ENCODE peak calls at places on chromosomes 3 and 15, in five cellular contexts. T, M, C, S and R are unnamed samples.

GRCh38 chr3:141093397-141093796 is 42.2 kb downstream of the SPSB4 start:
- DNase-seq in T (no peak), M (no peak), C (no peak), S (no peak), R (no peak)

GRCh38 chr3:40207796-40208195 is 101.7 kb upstream of the EIF1B start:
- DNase-seq in T (no peak), M (peak), C (no peak), S (no peak), R (no peak)

GRCh38 chr15:65954289-65954741 is 85.0 kb downstream of the RAB11A start:
- DNase-seq in T (no peak), M (no peak), C (peak), S (no peak), R (no peak)

GRCh38 chr3:46812237-46812791 is 50.9 kb downstream of the MYL3 start:
- DNase-seq in T (peak), M (peak), C (peak), S (peak), R (peak)

GRCh38 chr3:3589715-3590130 is 209.5 kb upstream of the LRRN1 start:
- DNase-seq in T (no peak), M (no peak), C (no peak), S (no peak), R (no peak)

GRCh38 chr15:62269504-62269903 is 104.4 kb upstream of the C2CD4B start:
- DNase-seq in T (peak), M (peak), C (no peak), S (no peak), R (no peak)

GRCh38 chr3:101940521-101940992 is 91.2 kb downstream of the NFKBIZ start:
- DNase-seq in T (peak), M (peak), C (peak), S (peak), R (peak)

GRCh38 chr3:94643400-94643799 is 580.5 kb downstream of the NSUN3 start:
- DNase-seq in T (no peak), M (no peak), C (no peak), S (no peak), R (no peak)

GRCh38 chr3:197749315-197749600 is 425 bp upstream of the FYTTD1 start:
- DNase-seq in T (peak), M (peak), C (peak), S (no peak), R (peak)

GRCh38 chr15:79680721-79681120 is 216.1 kb downstream of the MTHFS start:
- DNase-seq in T (peak), M (peak), C (peak), S (no peak), R (peak)

GRCh38 chr15:75625542-75626347 is at the start of gene SNUPN:
- DNase-seq in T (peak), M (peak), C (peak), S (peak), R (peak)

GRCh38 chr15:27399236-27399635 is 428.3 kb downstream of the GABRG3 start:
- DNase-seq in T (no peak), M (no peak), C (no peak), S (no peak), R (no peak)

GRCh38 chr3:172106989-172107388 is 67.6 kb downstream of the FNDC3B start:
- DNase-seq in T (no peak), M (no peak), C (no peak), S (no peak), R (no peak)

GRCh38 chr15:25060472-25060803 is 105.7 kb downstream of the SNRPN start:
- DNase-seq in T (no peak), M (no peak), C (no peak), S (no peak), R (no peak)

GRCh38 chr3:12706504-12707253 is 42.8 kb upstream of the RAF1 start:
- DNase-seq in T (peak), M (peak), C (peak), S (no peak), R (peak)

GRCh38 chr3:61565569-61565968 is 4.2 kb downstream of the PTPRG start:
- DNase-seq in T (no peak), M (no peak), C (peak), S (no peak), R (no peak)

GRCh38 chr3:197511130-197511529 is 44.6 kb downstream of the BDH1 start:
- DNase-seq in T (no peak), M (no peak), C (peak), S (no peak), R (peak)

GRCh38 chr15:78449220-78449999 is 11.4 kb downstream of the IREB2 start:
- DNase-seq in T (peak), M (no peak), C (no peak), S (no peak), R (no peak)

GRCh38 chr3:55521086-55522060 is 34.3 kb upstream of the WNT5A start:
- DNase-seq in T (peak), M (peak), C (no peak), S (no peak), R (peak)

GRCh38 chr3:70065666-70066253 is 66.2 kb downstream of the SAMMSON start:
- DNase-seq in T (no peak), M (no peak), C (no peak), S (no peak), R (no peak)

GRCh38 chr15:68384451-68385239 is 47.3 kb downstream of the ITGA11 start:
- DNase-seq in T (peak), M (peak), C (peak), S (no peak), R (peak)

GRCh38 chr3:190862209-190863118 is at the start of gene GMNC:
- DNase-seq in T (peak), M (peak), C (peak), S (peak), R (peak)

GRCh38 chr3:62567097-62568021 is 194.0 kb upstream of the FEZF2 start:
- DNase-seq in T (peak), M (peak), C (peak), S (peak), R (peak)

GRCh38 chr3:20400281-20400680 is 214.3 kb upstream of the SGO1 start:
- DNase-seq in T (no peak), M (no peak), C (no peak), S (no peak), R (no peak)

GRCh38 chr3:197394464-197395321 is 96.3 kb upstream of the DLG1 start:
- DNase-seq in T (peak), M (peak), C (peak), S (peak), R (peak)

DNA sequence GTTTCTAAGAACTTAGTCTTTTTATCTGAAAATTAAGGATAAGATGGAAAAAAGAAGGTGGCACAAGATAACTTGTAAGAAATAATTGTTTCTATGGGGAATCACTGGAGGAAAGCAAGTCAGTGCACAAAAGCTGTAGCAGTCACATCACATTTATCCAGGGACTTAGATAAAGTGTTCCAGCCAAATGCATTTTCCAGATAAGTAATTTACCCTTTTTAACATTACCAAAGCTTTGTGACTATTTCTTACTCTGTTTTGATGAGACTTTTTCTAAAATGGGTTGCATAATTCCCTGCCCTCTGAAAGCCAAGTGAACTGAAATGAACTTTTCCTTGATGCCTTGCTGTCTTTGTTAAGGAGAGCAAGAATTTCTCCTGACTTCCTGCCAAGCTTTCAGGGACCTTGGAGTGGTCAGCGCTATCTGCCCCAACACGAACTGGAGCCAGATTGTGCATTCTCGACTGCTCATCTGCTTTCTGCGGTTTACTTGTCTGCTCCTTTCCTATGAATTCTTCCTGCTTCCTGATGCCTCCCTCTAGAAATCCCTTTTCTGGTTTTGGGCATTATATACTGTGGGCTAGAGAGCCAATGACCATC is 34.9 kb downstream of the EIF4E3 start:
- DNase-seq in T (peak), M (peak), C (peak), S (no peak), R (peak)
- H3K4me3 ChIP-seq in T (no peak), M (no peak), C (no peak), S (no peak), R (no peak)

DNA sequence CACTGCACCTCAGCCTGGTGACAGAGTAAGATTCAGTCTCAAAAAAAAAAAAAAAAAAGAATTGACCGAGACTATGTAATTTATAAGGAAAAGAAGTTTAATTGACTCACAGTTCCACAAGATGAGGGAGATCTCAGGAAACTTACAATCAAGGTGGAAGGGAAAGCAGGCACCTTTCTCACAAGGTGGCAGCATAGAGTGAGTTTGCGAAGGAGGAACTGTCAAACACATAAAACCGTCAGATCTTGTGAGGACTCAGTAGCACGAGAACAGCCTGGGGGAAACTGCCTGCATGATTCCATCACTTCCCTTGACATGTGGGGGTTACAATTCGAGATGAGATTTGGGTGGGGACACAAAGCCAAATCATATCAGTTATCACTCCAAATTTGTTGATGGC is 380.9 kb downstream of the EDEM1 start:
- DNase-seq in T (no peak), M (no peak), C (no peak), S (no peak), R (no peak)
- TF ChIP-seq CTCF in T (no peak), M (no peak), C (no peak), S (no peak), R (no peak)

GRCh38 chr3:127751163-127751621 is 71.1 kb downstream of the MGLL start:
- DNase-seq in T (no peak), M (no peak), C (peak), S (no peak), R (no peak)

GRCh38 chr3:127749361-127749760 is 73.0 kb downstream of the MGLL start:
- DNase-seq in T (no peak), M (no peak), C (peak), S (no peak), R (no peak)

GRCh38 chr3:127751782-127752181 is 70.5 kb downstream of the MGLL start:
- DNase-seq in T (no peak), M (no peak), C (no peak), S (no peak), R (no peak)

GRCh38 chr3:127749787-127750225 is 72.5 kb downstream of the MGLL start:
- DNase-seq in T (no peak), M (no peak), C (no peak), S (no peak), R (no peak)

DNA sequence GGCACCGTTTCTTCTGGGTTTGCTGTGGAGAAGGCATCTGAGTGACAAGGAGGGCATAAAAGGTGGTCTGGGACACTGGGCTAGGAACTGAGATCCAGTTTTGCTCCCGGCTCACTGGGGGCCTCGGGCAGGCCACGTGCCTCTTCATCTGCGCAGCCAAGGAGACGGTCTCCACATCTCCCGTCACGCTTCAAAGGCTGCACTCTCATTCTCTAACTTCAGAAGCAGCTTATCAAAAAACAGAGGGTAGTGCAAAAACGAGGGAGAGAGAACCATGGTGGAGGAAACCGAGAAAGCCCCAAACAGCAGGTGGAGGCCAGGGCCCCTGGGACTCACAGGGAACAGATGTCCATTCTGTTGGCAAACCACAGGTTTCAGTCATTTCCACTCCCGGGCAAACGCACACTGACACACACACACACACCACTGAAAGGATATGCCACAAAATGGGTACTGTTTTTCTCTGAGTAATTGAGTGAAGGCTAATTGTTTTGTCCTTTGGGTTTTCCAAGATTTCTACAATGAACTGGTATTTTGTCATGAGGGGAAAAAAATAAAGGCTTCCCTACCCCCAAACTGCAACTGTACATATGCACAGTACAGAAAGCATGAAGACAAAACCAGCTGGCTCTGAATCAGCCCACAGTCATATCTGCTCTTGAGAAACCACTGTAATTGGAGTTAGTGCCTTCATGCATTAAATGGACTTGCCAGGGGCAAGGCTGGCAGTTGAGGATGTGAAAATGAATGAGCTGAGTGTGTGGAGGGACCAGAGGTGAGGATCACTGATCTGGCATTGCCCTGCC is 71.9 kb downstream of the MGLL start:
- DNase-seq in T (peak), M (peak), C (peak), S (no peak), R (peak)
- H3K4me3 ChIP-seq in T (no peak), M (no peak), C (no peak), S (no peak), R (no peak)

DNA sequence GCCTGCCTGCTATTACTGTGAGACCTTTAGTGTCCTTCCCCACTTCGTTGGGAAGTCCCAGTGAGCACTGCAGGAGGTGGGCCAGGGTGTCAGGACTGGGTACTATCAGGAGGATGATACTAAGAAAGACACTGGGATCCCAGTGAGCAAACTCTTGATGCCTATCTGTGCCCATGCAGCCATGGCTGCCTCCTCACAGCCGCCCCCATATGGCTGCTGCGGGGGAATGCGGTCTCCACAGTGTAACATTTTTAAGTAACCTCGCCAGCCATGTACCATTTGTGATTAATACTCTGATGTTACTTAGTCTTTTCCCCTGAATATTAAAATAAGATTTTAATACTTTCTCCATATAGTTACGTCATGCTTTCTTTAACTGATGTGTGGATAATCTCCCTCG is 312.2 kb downstream of the RYR3 start:
- DNase-seq in T (no peak), M (no peak), C (no peak), S (no peak), R (no peak)
- TF ChIP-seq CTCF in T (no peak), M (no peak), C (no peak), S (no peak), R (no peak)

GRCh38 chr15:64695571-64695992 is 79.8 kb downstream of the RBPMS2 start:
- DNase-seq in T (no peak), M (no peak), C (no peak), S (no peak), R (no peak)

GRCh38 chr15:64690578-64691296 is 84.7 kb downstream of the RBPMS2 start:
- DNase-seq in T (no peak), M (no peak), C (no peak), S (no peak), R (no peak)

GRCh38 chr15:64692166-64692565 is 83.2 kb downstream of the RBPMS2 start:
- DNase-seq in T (no peak), M (no peak), C (no peak), S (no peak), R (no peak)

GRCh38 chr15:64694816-64695215 is 80.6 kb downstream of the RBPMS2 start:
- DNase-seq in T (no peak), M (no peak), C (no peak), S (no peak), R (no peak)

GRCh38 chr15:64693134-64693533 is 82.3 kb downstream of the RBPMS2 start:
- DNase-seq in T (peak), M (peak), C (peak), S (no peak), R (peak)
- H3K4me3 ChIP-seq in T (no peak), M (no peak), C (no peak), S (no peak), R (no peak)

GRCh38 chr3:35659808-35660207 is 20.5 kb downstream of the ARPP21 start:
- DNase-seq in T (no peak), M (no peak), C (no peak), S (no peak), R (no peak)
- TF ChIP-seq CTCF in T (no peak), M (no peak), C (no peak), S (no peak), R (no peak)

GRCh38 chr3:16102905-16103364 is 71.5 kb upstream of the GALNT15 start:
- DNase-seq in T (peak), M (peak), C (peak), S (no peak), R (peak)
- H3K4me3 ChIP-seq in T (no peak), M (no peak), C (no peak), S (no peak), R (no peak)

GRCh38 chr3:123011484-123011883 is 16.1 kb downstream of the SEMA5B start:
- DNase-seq in T (no peak), M (no peak), C (no peak), S (no peak), R (no peak)

GRCh38 chr3:123019591-123019990 is 8.0 kb downstream of the SEMA5B start:
- DNase-seq in T (no peak), M (no peak), C (no peak), S (no peak), R (no peak)

GRCh38 chr3:123013876-123014275 is 13.7 kb downstream of the SEMA5B start:
- DNase-seq in T (no peak), M (no peak), C (no peak), S (no peak), R (no peak)

GRCh38 chr3:123012652-123013051 is 14.9 kb downstream of the SEMA5B start:
- DNase-seq in T (no peak), M (no peak), C (no peak), S (no peak), R (no peak)

DNA sequence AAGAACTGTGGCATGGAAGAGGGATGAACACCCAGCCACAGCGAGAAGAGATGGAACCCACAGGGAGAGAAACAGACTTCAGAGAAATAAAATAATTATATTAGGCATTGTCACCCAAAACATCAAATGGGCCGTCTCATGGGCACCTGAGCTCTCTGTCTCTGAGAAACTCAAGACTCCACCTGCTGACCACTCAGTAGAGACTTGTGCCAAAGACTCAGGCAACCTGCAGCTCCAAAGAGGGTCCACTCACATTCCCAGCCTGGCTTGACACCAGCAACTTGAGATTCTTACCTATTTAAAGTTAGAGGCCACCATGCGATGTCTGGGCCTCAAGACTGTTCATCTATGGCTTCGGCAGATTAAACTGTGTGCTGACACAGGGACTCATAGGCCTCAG is 12.0 kb downstream of the SEMA5B start:
- DNase-seq in T (no peak), M (no peak), C (no peak), S (no peak), R (no peak)
- TF ChIP-seq CTCF in T (peak), M (no peak), C (no peak), S (no peak), R (no peak)